ENCODE peak calls at places on chromosomes 11 and 22, in ten cellular contexts. One of them, this sample, is unnamed.
A peak's percentile ranks its signal among the peaks of the same experiment; 100 is the strongest.

GRCh38 chr11:736431-736830 is 10.8 kb upstream of the TALDO1 start:
- DNase-seq in stomach: no peak
- DNase-seq in cerebellar cortex: no peak
- DNase-seq in stimulated activated CD8-positive, alpha-beta memory T cell treated with anti-CD3 and anti-CD28 coated beads, Interleukin-7, amount 100 ng/mL, for 4 hours: no peak
- DNase-seq in progenitor cell of endocrine pancreas: no peak
- DNase-seq in stimulated activated effector memory CD8-positive, alpha-beta T cell treated with anti-CD3 and anti-CD28 coated beads, Interleukin-12 subunit alpha, Interleukin-12 subunit beta, amount 100 ng/mL, for 72 hours: no peak
- DNase-seq in cardiac muscle cell: no peak
- DNase-seq in activated CD8-positive, alpha-beta T cell treated with anti-CD3 and anti-CD28 coated beads for 36 hours: no peak
- DNase-seq in OCI-LY7: no peak
- DNase-seq in naive B cell: no peak
- DNase-seq in this sample: no peak

GRCh38 chr22:49953680-49954344 is 6.8 kb upstream of the PIM3 start:
- DNase-seq in cerebellar cortex: no peak
- DNase-seq in stimulated activated CD8-positive, alpha-beta memory T cell treated with anti-CD3 and anti-CD28 coated beads, Interleukin-7, amount 100 ng/mL, for 4 hours: no peak
- DNase-seq in naive B cell: no peak
- DNase-seq in progenitor cell of endocrine pancreas: no peak
- DNase-seq in cardiac muscle cell: no peak
- DNase-seq in stomach: no peak
- DNase-seq in activated CD8-positive, alpha-beta T cell treated with anti-CD3 and anti-CD28 coated beads for 36 hours: no peak
- DNase-seq in stimulated activated effector memory CD8-positive, alpha-beta T cell treated with anti-CD3 and anti-CD28 coated beads, Interleukin-12 subunit alpha, Interleukin-12 subunit beta, amount 100 ng/mL, for 72 hours: no peak
- DNase-seq in OCI-LY7: no peak
- DNase-seq in this sample: no peak

GRCh38 chr22:40857309-40857851 is 432 bp downstream of the XPNPEP3 start:
- DNase-seq in cerebellar cortex: no peak
- DNase-seq in stomach: no peak
- DNase-seq in stimulated activated CD8-positive, alpha-beta memory T cell treated with anti-CD3 and anti-CD28 coated beads, Interleukin-7, amount 100 ng/mL, for 4 hours: no peak
- DNase-seq in OCI-LY7: no peak
- DNase-seq in naive B cell: no peak
- DNase-seq in cardiac muscle cell: peak; percentile 21
- DNase-seq in stimulated activated effector memory CD8-positive, alpha-beta T cell treated with anti-CD3 and anti-CD28 coated beads, Interleukin-12 subunit alpha, Interleukin-12 subunit beta, amount 100 ng/mL, for 72 hours: no peak
- DNase-seq in progenitor cell of endocrine pancreas: no peak
- DNase-seq in activated CD8-positive, alpha-beta T cell treated with anti-CD3 and anti-CD28 coated beads for 36 hours: no peak
- DNase-seq in this sample: peak; percentile 39

GRCh38 chr11:112016765-112017356 is 8.3 kb upstream of the DLAT start:
- DNase-seq in naive B cell: no peak
- DNase-seq in OCI-LY7: no peak
- DNase-seq in activated CD8-positive, alpha-beta T cell treated with anti-CD3 and anti-CD28 coated beads for 36 hours: no peak
- DNase-seq in progenitor cell of endocrine pancreas: no peak
- DNase-seq in cardiac muscle cell: peak; percentile 40
- DNase-seq in stimulated activated effector memory CD8-positive, alpha-beta T cell treated with anti-CD3 and anti-CD28 coated beads, Interleukin-12 subunit alpha, Interleukin-12 subunit beta, amount 100 ng/mL, for 72 hours: no peak
- DNase-seq in cerebellar cortex: no peak
- DNase-seq in stimulated activated CD8-positive, alpha-beta memory T cell treated with anti-CD3 and anti-CD28 coated beads, Interleukin-7, amount 100 ng/mL, for 4 hours: no peak
- DNase-seq in stomach: no peak
- DNase-seq in this sample: peak; percentile 42

GRCh38 chr11:34783816-34784317 is 132.3 kb downstream of the APIP start:
- DNase-seq in cardiac muscle cell: no peak
- DNase-seq in naive B cell: no peak
- DNase-seq in stimulated activated effector memory CD8-positive, alpha-beta T cell treated with anti-CD3 and anti-CD28 coated beads, Interleukin-12 subunit alpha, Interleukin-12 subunit beta, amount 100 ng/mL, for 72 hours: no peak
- DNase-seq in cerebellar cortex: no peak
- DNase-seq in progenitor cell of endocrine pancreas: no peak
- DNase-seq in stimulated activated CD8-positive, alpha-beta memory T cell treated with anti-CD3 and anti-CD28 coated beads, Interleukin-7, amount 100 ng/mL, for 4 hours: no peak
- DNase-seq in stomach: no peak
- DNase-seq in OCI-LY7: no peak
- DNase-seq in activated CD8-positive, alpha-beta T cell treated with anti-CD3 and anti-CD28 coated beads for 36 hours: no peak
- DNase-seq in this sample: no peak

GRCh38 chr11:1748467-1749019 is 1.9 kb downstream of the IFITM10 start:
- DNase-seq in cardiac muscle cell: no peak
- DNase-seq in stimulated activated effector memory CD8-positive, alpha-beta T cell treated with anti-CD3 and anti-CD28 coated beads, Interleukin-12 subunit alpha, Interleukin-12 subunit beta, amount 100 ng/mL, for 72 hours: no peak
- DNase-seq in stomach: no peak
- DNase-seq in progenitor cell of endocrine pancreas: no peak
- DNase-seq in cerebellar cortex: no peak
- DNase-seq in stimulated activated CD8-positive, alpha-beta memory T cell treated with anti-CD3 and anti-CD28 coated beads, Interleukin-7, amount 100 ng/mL, for 4 hours: no peak
- DNase-seq in activated CD8-positive, alpha-beta T cell treated with anti-CD3 and anti-CD28 coated beads for 36 hours: no peak
- DNase-seq in OCI-LY7: no peak
- DNase-seq in naive B cell: no peak
- DNase-seq in this sample: no peak

GRCh38 chr11:27380796-27381195 is 17.8 kb upstream of the CCDC34 start:
- DNase-seq in OCI-LY7: no peak
- DNase-seq in activated CD8-positive, alpha-beta T cell treated with anti-CD3 and anti-CD28 coated beads for 36 hours: no peak
- DNase-seq in naive B cell: no peak
- DNase-seq in progenitor cell of endocrine pancreas: no peak
- DNase-seq in stimulated activated effector memory CD8-positive, alpha-beta T cell treated with anti-CD3 and anti-CD28 coated beads, Interleukin-12 subunit alpha, Interleukin-12 subunit beta, amount 100 ng/mL, for 72 hours: no peak
- DNase-seq in stimulated activated CD8-positive, alpha-beta memory T cell treated with anti-CD3 and anti-CD28 coated beads, Interleukin-7, amount 100 ng/mL, for 4 hours: no peak
- DNase-seq in stomach: no peak
- DNase-seq in cerebellar cortex: no peak
- DNase-seq in cardiac muscle cell: no peak
- DNase-seq in this sample: no peak

GRCh38 chr11:69435161-69435990 is 46.1 kb upstream of the LINC01488 start:
- DNase-seq in stimulated activated effector memory CD8-positive, alpha-beta T cell treated with anti-CD3 and anti-CD28 coated beads, Interleukin-12 subunit alpha, Interleukin-12 subunit beta, amount 100 ng/mL, for 72 hours: no peak
- DNase-seq in cerebellar cortex: no peak
- DNase-seq in stomach: no peak
- DNase-seq in progenitor cell of endocrine pancreas: no peak
- DNase-seq in activated CD8-positive, alpha-beta T cell treated with anti-CD3 and anti-CD28 coated beads for 36 hours: no peak
- DNase-seq in cardiac muscle cell: no peak
- DNase-seq in naive B cell: no peak
- DNase-seq in OCI-LY7: no peak
- DNase-seq in stimulated activated CD8-positive, alpha-beta memory T cell treated with anti-CD3 and anti-CD28 coated beads, Interleukin-7, amount 100 ng/mL, for 4 hours: no peak
- DNase-seq in this sample: no peak

This sample was measured in fibroblast of villous mesenchyme.